ENCODE peak calls at places on chromosomes 1 and 21, in five cellular contexts. T is CD8-positive, alpha-beta T cell; L is body of pancreas; P is CD14-positive monocyte; S is prostate gland. Q is an unnamed sample.

GRCh38 chr1:87224209-87224608 is 104.5 kb upstream of the LMO4 start:
- DNase-seq in T (no peak), L (no peak), P (no peak), S (no peak), Q (no peak)

GRCh38 chr21:36917487-36918158 is 48.8 kb downstream of the HLCS start:
- DNase-seq in T (no peak), L (peak), P (no peak), S (peak), Q (no peak)

GRCh38 chr1:40495315-40495903 is 13.2 kb upstream of the EXO5 start:
- DNase-seq in T (no peak), L (no peak), P (no peak), S (no peak), Q (no peak)

GRCh38 chr1:63454269-63454668 is 68.8 kb downstream of the ITGB3BP start:
- DNase-seq in T (no peak), L (no peak), P (no peak), S (no peak), Q (no peak)

GRCh38 chr21:15034126-15034848 is 30.5 kb downstream of the NRIP1 start:
- DNase-seq in T (no peak), L (no peak), P (no peak), S (no peak), Q (no peak)

GRCh38 chr1:41319803-41320711 is 41.2 kb upstream of the FOXO6 start:
- DNase-seq in T (no peak), L (peak), P (no peak), S (no peak), Q (no peak)

GRCh38 chr21:29125199-29125598 is 5.2 kb upstream of the MAP3K7CL start:
- DNase-seq in T (no peak), L (no peak), P (no peak), S (no peak), Q (no peak)

GRCh38 chr1:46061146-46061545 is 71.3 kb downstream of the PIK3R3 start:
- DNase-seq in T (no peak), L (no peak), P (no peak), S (no peak), Q (no peak)

GRCh38 chr21:40964691-40965090 is 117.7 kb upstream of the DSCAM start:
- DNase-seq in T (no peak), L (no peak), P (no peak), S (no peak), Q (no peak)

GRCh38 chr1:172359531-172359991 is 60.9 kb upstream of the C1orf105 start:
- DNase-seq in T (no peak), L (peak), P (no peak), S (peak), Q (no peak)

GRCh38 chr1:92503926-92504750 is 17.4 kb upstream of the GFI1 start:
- DNase-seq in T (no peak), L (no peak), P (no peak), S (no peak), Q (no peak)

GRCh38 chr1:206687915-206688442 is 3.3 kb downstream of the MAPKAPK2 start:
- DNase-seq in T (no peak), L (no peak), P (no peak), S (no peak), Q (no peak)

GRCh38 chr1:54803761-54804470 is 2.8 kb upstream of the TTC22 start:
- DNase-seq in T (no peak), L (peak), P (no peak), S (no peak), Q (peak)

GRCh38 chr1:99818063-99818699 is 32.0 kb upstream of the AGL start:
- DNase-seq in T (no peak), L (no peak), P (no peak), S (no peak), Q (no peak)

GRCh38 chr1:115908565-115909334 is 67.6 kb upstream of the SLC22A15 start:
- DNase-seq in T (no peak), L (no peak), P (no peak), S (no peak), Q (no peak)

GRCh38 chr1:5765465-5765864 is 226.8 kb downstream of the NPHP4 start:
- DNase-seq in T (no peak), L (no peak), P (no peak), S (no peak), Q (no peak)

GRCh38 chr1:47624531-47624930 is 186.7 kb downstream of the FOXD2 start:
- DNase-seq in T (no peak), L (peak), P (no peak), S (no peak), Q (no peak)

GRCh38 chr1:5743435-5744095 is 248.7 kb downstream of the NPHP4 start:
- DNase-seq in T (no peak), L (no peak), P (no peak), S (no peak), Q (peak)

GRCh38 chr21:45300786-45301520 is 13.3 kb upstream of the POFUT2 start:
- DNase-seq in T (no peak), L (no peak), P (no peak), S (no peak), Q (peak)

GRCh38 chr1:229407206-229408026 is 26.5 kb downstream of the ACTA1 start:
- DNase-seq in T (no peak), L (no peak), P (no peak), S (no peak), Q (no peak)

GRCh38 chr1:208924958-208925357 is 658.6 kb upstream of the CAMK1G start:
- DNase-seq in T (no peak), L (no peak), P (no peak), S (no peak), Q (no peak)

GRCh38 chr1:54212872-54213271 is 12.9 kb downstream of the MRPL37 start:
- DNase-seq in T (no peak), L (no peak), P (no peak), S (no peak), Q (no peak)

GRCh38 chr1:39721664-39722063 is 17.0 kb upstream of the PPIE start:
- DNase-seq in T (no peak), L (no peak), P (no peak), S (no peak), Q (no peak)

GRCh38 chr1:155499953-155500621 is 62.5 kb downstream of the ASH1L start:
- DNase-seq in T (no peak), L (no peak), P (no peak), S (peak), Q (no peak)

GRCh38 chr1:155507960-155508359 is 54.6 kb downstream of the ASH1L start:
- DNase-seq in T (no peak), L (no peak), P (no peak), S (no peak), Q (no peak)

GRCh38 chr1:155499263-155499662 is 63.3 kb downstream of the ASH1L start:
- DNase-seq in T (no peak), L (no peak), P (no peak), S (no peak), Q (no peak)

GRCh38 chr1:155509064-155509463 is 53.5 kb downstream of the ASH1L start:
- DNase-seq in T (no peak), L (no peak), P (no peak), S (no peak), Q (no peak)

DNA sequence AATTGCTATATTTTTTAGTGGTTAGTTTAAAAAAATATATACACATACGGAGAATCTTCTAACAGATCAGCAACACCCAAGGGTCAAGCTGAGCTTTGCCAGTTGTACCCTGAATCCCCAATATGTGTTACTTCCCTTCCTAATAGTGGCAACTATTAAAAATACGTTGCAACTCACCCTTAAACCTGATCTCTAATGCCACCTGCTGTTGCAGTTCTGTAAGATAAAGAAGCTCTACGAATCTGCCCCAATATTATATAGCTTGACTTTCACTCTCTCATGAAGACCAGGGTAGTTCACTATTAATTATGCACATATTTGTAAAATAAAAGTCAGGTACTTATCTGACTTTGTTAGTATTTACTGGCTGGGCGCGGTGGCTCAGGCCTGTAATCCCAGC is 58.4 kb downstream of the ASH1L start:
- DNase-seq in T (no peak), L (no peak), P (no peak), S (no peak), Q (no peak)
- TF ChIP-seq CTCF in T (peak), L (peak), P (peak), S (no peak), Q (peak)

DNA sequence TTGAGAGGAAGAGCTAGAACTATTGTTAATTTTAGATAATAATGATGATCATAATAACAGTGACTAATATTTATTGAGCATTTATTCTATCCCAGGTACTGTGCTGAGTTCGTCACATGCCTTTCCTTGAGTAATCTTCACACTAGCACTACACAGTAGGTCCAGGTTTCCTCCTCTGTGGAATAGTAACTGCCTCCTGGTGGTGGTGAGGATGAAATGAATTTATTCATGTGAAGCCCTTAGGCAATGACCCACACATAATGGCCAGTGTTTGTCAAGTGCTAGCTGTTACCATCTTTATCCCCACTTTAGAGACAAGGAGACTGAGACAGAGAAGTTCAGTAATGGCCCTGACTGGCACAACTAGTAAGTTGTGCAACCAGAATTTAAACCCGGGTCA is 5.9 kb downstream of the NIPAL3 start:
- DNase-seq in T (no peak), L (no peak), P (no peak), S (no peak), Q (no peak)
- TF ChIP-seq CTCF in T (no peak), L (no peak), P (no peak), S (no peak), Q (peak)

GRCh38 chr1:231322880-231323530 is 14.6 kb downstream of the EXOC8 start:
- DNase-seq in T (no peak), L (no peak), P (no peak), S (no peak), Q (no peak)
- TF ChIP-seq CTCF in T (no peak), L (no peak), P (peak), S (no peak), Q (peak)

DNA sequence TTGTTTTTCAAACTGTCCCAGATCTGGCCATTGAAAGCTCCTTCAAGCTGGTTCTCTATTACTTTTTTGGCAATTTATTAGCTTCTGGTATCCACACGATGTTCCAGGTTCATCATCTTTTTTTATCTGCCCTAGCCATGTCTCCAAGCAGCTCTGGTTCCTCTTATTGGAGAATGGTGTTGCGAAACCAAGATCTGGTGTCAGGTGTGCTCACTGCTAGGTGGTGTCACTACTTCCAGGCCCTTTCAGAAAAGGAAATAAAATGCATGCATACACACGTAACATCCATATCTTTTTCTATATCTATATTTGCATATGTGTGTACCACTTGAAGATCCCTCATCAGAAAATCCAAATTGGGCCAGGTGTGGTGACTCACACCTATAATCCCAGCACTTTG is 53.3 kb downstream of the GATAD2B start:
- DNase-seq in T (no peak), L (no peak), P (no peak), S (no peak), Q (no peak)
- TF ChIP-seq CTCF in T (no peak), L (no peak), P (no peak), S (no peak), Q (no peak)